ENCODE peak calls at places on chromosomes 16 and 17, in nine cellular contexts. One of them, this sample, is unnamed.

GRCh38 chr17:64728041-64728695 is 66.1 kb upstream of the SMURF2 start:
- DNase-seq in neural progenitor cell: no peak
- DNase-seq in fibroblast of lung: no peak
- DNase-seq in IMR-90: no peak
- DNase-seq in HepG2: no peak
- DNase-seq in GM23248: peak
- DNase-seq in K562: no peak
- DNase-seq in neuronal stem cell: no peak
- DNase-seq in mammary epithelial cell: no peak
- DNase-seq in this sample: no peak

GRCh38 chr17:12789976-12790805 is 893 bp downstream of the ARHGAP44 start:
- DNase-seq in neural progenitor cell: peak
- DNase-seq in fibroblast of lung: no peak
- DNase-seq in IMR-90: no peak
- DNase-seq in HepG2: no peak
- DNase-seq in GM23248: no peak
- DNase-seq in K562: peak
- DNase-seq in neuronal stem cell: peak
- DNase-seq in mammary epithelial cell: no peak
- DNase-seq in this sample: peak

GRCh38 chr17:29620271-29620670 is 2.4 kb downstream of the CORO6 start:
- DNase-seq in neural progenitor cell: no peak
- DNase-seq in fibroblast of lung: peak
- DNase-seq in IMR-90: peak
- DNase-seq in HepG2: no peak
- DNase-seq in GM23248: peak
- DNase-seq in K562: no peak
- DNase-seq in neuronal stem cell: no peak
- DNase-seq in mammary epithelial cell: peak
- DNase-seq in this sample: peak

GRCh38 chr17:9566067-9566466 is 9.6 kb downstream of the STX8 start:
- DNase-seq in neural progenitor cell: no peak
- DNase-seq in fibroblast of lung: peak
- DNase-seq in IMR-90: no peak
- DNase-seq in HepG2: no peak
- DNase-seq in GM23248: no peak
- DNase-seq in K562: no peak
- DNase-seq in neuronal stem cell: no peak
- DNase-seq in mammary epithelial cell: peak
- DNase-seq in this sample: no peak

GRCh38 chr17:39899215-39899614 is 19.2 kb downstream of the GSDMB start:
- DNase-seq in neural progenitor cell: no peak
- DNase-seq in fibroblast of lung: no peak
- DNase-seq in IMR-90: no peak
- DNase-seq in HepG2: no peak
- DNase-seq in GM23248: no peak
- DNase-seq in K562: no peak
- DNase-seq in neuronal stem cell: no peak
- DNase-seq in mammary epithelial cell: no peak
- DNase-seq in this sample: no peak

GRCh38 chr17:48254896-48255295 is 147.3 kb downstream of the SNX11 start:
- DNase-seq in neural progenitor cell: no peak
- DNase-seq in fibroblast of lung: no peak
- DNase-seq in IMR-90: no peak
- DNase-seq in HepG2: no peak
- DNase-seq in GM23248: peak
- DNase-seq in K562: peak
- DNase-seq in neuronal stem cell: no peak
- DNase-seq in mammary epithelial cell: no peak
- DNase-seq in this sample: peak

GRCh38 chr17:13736915-13737314 is 135.2 kb upstream of the HS3ST3A1 start:
- DNase-seq in neural progenitor cell: no peak
- DNase-seq in fibroblast of lung: peak
- DNase-seq in IMR-90: peak
- DNase-seq in HepG2: no peak
- DNase-seq in GM23248: peak
- DNase-seq in K562: no peak
- DNase-seq in neuronal stem cell: no peak
- DNase-seq in mammary epithelial cell: peak
- DNase-seq in this sample: no peak

GRCh38 chr16:30382398-30383015 is at the start of gene SEPTIN1:
- DNase-seq in neural progenitor cell: no peak
- DNase-seq in fibroblast of lung: no peak
- DNase-seq in IMR-90: no peak
- DNase-seq in HepG2: no peak
- DNase-seq in GM23248: no peak
- DNase-seq in K562: no peak
- DNase-seq in neuronal stem cell: no peak
- DNase-seq in mammary epithelial cell: no peak
- DNase-seq in this sample: no peak

GRCh38 chr17:73186283-73186682 is 6.6 kb upstream of the COG1 start:
- DNase-seq in neural progenitor cell: no peak
- DNase-seq in fibroblast of lung: no peak
- DNase-seq in IMR-90: no peak
- DNase-seq in HepG2: no peak
- DNase-seq in GM23248: no peak
- DNase-seq in K562: no peak
- DNase-seq in neuronal stem cell: no peak
- DNase-seq in mammary epithelial cell: no peak
- DNase-seq in this sample: no peak

GRCh38 chr16:58507195-58507962 is 7.4 kb downstream of the NDRG4 start:
- DNase-seq in neural progenitor cell: no peak
- DNase-seq in fibroblast of lung: no peak
- DNase-seq in IMR-90: no peak
- DNase-seq in HepG2: no peak
- DNase-seq in GM23248: no peak
- DNase-seq in K562: no peak
- DNase-seq in neuronal stem cell: no peak
- DNase-seq in mammary epithelial cell: no peak
- DNase-seq in this sample: peak

GRCh38 chr17:42804918-42805367 is 6.3 kb downstream of the CNTD1 start:
- DNase-seq in neural progenitor cell: no peak
- DNase-seq in fibroblast of lung: no peak
- DNase-seq in IMR-90: peak
- DNase-seq in HepG2: peak
- DNase-seq in GM23248: no peak
- DNase-seq in K562: no peak
- DNase-seq in neuronal stem cell: no peak
- DNase-seq in mammary epithelial cell: no peak
- DNase-seq in this sample: no peak

GRCh38 chr17:27247071-27247957 is 46.6 kb upstream of the WSB1 start:
- DNase-seq in neural progenitor cell: no peak
- DNase-seq in fibroblast of lung: peak
- DNase-seq in IMR-90: peak
- DNase-seq in HepG2: peak
- DNase-seq in GM23248: peak
- DNase-seq in K562: no peak
- DNase-seq in neuronal stem cell: no peak
- DNase-seq in mammary epithelial cell: peak
- DNase-seq in this sample: no peak

GRCh38 chr17:56786989-56787482 is 46.7 kb downstream of the C17orf67 start:
- DNase-seq in neural progenitor cell: no peak
- DNase-seq in fibroblast of lung: peak
- DNase-seq in IMR-90: peak
- DNase-seq in HepG2: peak
- DNase-seq in GM23248: peak
- DNase-seq in K562: no peak
- DNase-seq in neuronal stem cell: no peak
- DNase-seq in mammary epithelial cell: peak
- DNase-seq in this sample: no peak

GRCh38 chr17:41665566-41666335 is 22.9 kb upstream of the EIF1 start:
- DNase-seq in neural progenitor cell: peak
- DNase-seq in fibroblast of lung: peak
- DNase-seq in IMR-90: peak
- DNase-seq in HepG2: peak
- DNase-seq in GM23248: peak
- DNase-seq in K562: peak
- DNase-seq in neuronal stem cell: peak
- DNase-seq in mammary epithelial cell: peak
- DNase-seq in this sample: peak

GRCh38 chr16:81582655-81583441 is 138.2 kb downstream of the CMIP start:
- DNase-seq in neural progenitor cell: peak
- DNase-seq in fibroblast of lung: no peak
- DNase-seq in IMR-90: no peak
- DNase-seq in HepG2: peak
- DNase-seq in GM23248: peak
- DNase-seq in K562: no peak
- DNase-seq in neuronal stem cell: no peak
- DNase-seq in mammary epithelial cell: no peak
- DNase-seq in this sample: no peak

GRCh38 chr17:79631640-79632431 is 21.0 kb upstream of the RBFOX3 start:
- DNase-seq in neural progenitor cell: no peak
- DNase-seq in fibroblast of lung: no peak
- DNase-seq in IMR-90: no peak
- DNase-seq in HepG2: no peak
- DNase-seq in GM23248: no peak
- DNase-seq in K562: no peak
- DNase-seq in neuronal stem cell: no peak
- DNase-seq in mammary epithelial cell: no peak
- DNase-seq in this sample: no peak

GRCh38 chr17:61251939-61252865 is 147.4 kb upstream of the TBX2 start:
- DNase-seq in neural progenitor cell: no peak
- DNase-seq in fibroblast of lung: peak
- DNase-seq in IMR-90: peak
- DNase-seq in HepG2: no peak
- DNase-seq in GM23248: peak
- DNase-seq in K562: no peak
- DNase-seq in neuronal stem cell: no peak
- DNase-seq in mammary epithelial cell: no peak
- DNase-seq in this sample: no peak

DNA sequence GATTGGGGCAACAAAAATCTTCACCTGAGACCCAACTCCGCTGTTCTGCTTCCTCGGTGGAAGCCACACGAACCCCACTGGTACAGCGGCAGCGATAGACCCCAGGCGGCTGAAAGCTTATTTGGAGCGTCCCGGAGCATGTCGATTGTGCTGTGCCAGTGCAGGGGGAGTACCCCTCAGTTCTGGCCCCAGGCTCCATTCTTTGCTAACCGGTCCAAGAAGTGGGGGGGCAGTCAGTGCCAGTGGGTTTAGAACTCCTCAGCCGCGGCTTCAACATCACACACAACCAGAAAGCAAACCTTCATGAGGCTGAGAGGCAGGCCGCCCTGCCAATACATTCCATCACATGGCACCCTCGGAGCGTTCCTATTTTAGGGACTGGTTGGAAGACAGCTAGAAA is 1.7 kb upstream of the MNT start:
- DNase-seq in neural progenitor cell: peak
- DNase-seq in fibroblast of lung: no peak
- DNase-seq in IMR-90: no peak
- DNase-seq in HepG2: no peak
- DNase-seq in GM23248: no peak
- DNase-seq in K562: no peak
- DNase-seq in neuronal stem cell: no peak
- DNase-seq in mammary epithelial cell: no peak
- DNase-seq in this sample: no peak
- H2AFZ ChIP-seq in neural progenitor cell: peak
- H2AFZ ChIP-seq in fibroblast of lung: no peak
- H2AFZ ChIP-seq in IMR-90: peak
- H2AFZ ChIP-seq in HepG2: no peak
- H2AFZ ChIP-seq in GM23248: no peak
- H2AFZ ChIP-seq in K562: peak
- H2AFZ ChIP-seq in neuronal stem cell: peak
- H2AFZ ChIP-seq in mammary epithelial cell: no peak
- H2AFZ ChIP-seq in this sample: peak

DNA sequence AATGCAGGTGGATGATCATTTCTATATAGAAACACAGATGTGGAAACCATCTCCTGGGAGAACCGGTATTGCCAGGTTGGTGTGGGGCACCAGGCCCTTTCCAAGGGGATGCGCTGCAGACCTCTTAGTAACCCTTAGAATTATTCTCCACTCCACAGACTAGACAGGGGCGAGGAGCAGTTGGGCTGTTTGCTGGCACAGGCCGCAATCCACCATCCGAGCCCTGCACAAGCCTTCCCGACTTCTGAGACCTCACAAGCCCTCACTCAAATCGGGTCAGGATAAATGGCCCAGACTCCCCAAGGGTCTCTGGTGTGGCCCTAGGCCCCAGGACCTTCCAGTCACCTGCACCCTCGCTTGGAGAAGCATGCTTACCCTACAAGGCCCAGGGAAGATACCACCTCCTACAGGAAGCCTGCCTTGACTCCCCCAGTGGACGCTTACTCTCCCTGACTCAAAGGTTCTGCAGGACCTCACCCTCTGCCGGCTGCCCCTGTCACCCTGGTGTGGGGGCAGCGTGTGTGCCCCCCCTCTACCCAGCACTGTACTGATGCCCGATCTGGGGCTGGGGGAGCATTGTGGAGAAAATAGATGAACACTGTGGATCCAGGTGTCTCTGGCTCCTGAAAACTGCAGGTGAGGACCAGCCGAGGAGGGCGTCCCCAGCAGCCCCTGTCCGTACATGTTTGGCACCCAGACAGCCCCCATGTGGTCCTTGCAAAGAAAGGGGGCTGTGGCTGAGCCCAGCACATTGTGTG is 49.8 kb upstream of the ACSF3 start:
- DNase-seq in neural progenitor cell: no peak
- DNase-seq in fibroblast of lung: no peak
- DNase-seq in IMR-90: no peak
- DNase-seq in HepG2: no peak
- DNase-seq in GM23248: no peak
- DNase-seq in K562: no peak
- DNase-seq in neuronal stem cell: no peak
- DNase-seq in mammary epithelial cell: no peak
- DNase-seq in this sample: no peak
- H2AFZ ChIP-seq in neural progenitor cell: no peak
- H2AFZ ChIP-seq in fibroblast of lung: no peak
- H2AFZ ChIP-seq in IMR-90: no peak
- H2AFZ ChIP-seq in HepG2: no peak
- H2AFZ ChIP-seq in GM23248: no peak
- H2AFZ ChIP-seq in K562: no peak
- H2AFZ ChIP-seq in neuronal stem cell: no peak
- H2AFZ ChIP-seq in mammary epithelial cell: no peak
- H2AFZ ChIP-seq in this sample: no peak

GRCh38 chr17:15999141-15999973 is at the start of the genes TTC19 and ZSWIM7:
- DNase-seq in neural progenitor cell: peak
- DNase-seq in fibroblast of lung: peak
- DNase-seq in IMR-90: peak
- DNase-seq in HepG2: peak
- DNase-seq in GM23248: peak
- DNase-seq in K562: peak
- DNase-seq in neuronal stem cell: peak
- DNase-seq in mammary epithelial cell: peak
- DNase-seq in this sample: peak
- H2AFZ ChIP-seq in neural progenitor cell: peak
- H2AFZ ChIP-seq in fibroblast of lung: peak
- H2AFZ ChIP-seq in IMR-90: peak
- H2AFZ ChIP-seq in HepG2: peak
- H2AFZ ChIP-seq in GM23248: peak
- H2AFZ ChIP-seq in K562: peak
- H2AFZ ChIP-seq in neuronal stem cell: peak
- H2AFZ ChIP-seq in mammary epithelial cell: peak
- H2AFZ ChIP-seq in this sample: peak

DNA sequence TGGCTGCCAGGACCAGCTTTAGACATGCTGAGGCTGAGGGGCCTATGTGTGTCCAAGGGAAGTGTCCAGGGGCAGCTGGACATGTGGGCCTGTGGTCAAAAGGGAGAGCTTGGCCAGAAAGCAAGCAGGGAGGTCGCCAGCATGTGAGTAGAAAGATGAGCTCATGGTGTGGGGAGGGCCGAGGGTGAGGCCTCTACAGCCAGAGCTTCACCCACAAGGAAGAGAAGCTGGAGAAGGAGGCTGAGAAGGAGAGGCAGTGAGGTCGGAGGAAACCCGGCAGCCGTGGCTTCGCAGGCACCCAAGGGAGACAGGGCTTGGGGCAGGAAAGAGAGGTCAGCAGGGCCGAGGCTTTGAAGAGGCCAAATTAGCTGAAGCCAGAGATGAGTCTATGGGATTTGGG is 4.0 kb upstream of the HSD11B2 start:
- DNase-seq in neural progenitor cell: no peak
- DNase-seq in fibroblast of lung: no peak
- DNase-seq in IMR-90: no peak
- DNase-seq in HepG2: no peak
- DNase-seq in GM23248: no peak
- DNase-seq in K562: no peak
- DNase-seq in neuronal stem cell: no peak
- DNase-seq in mammary epithelial cell: no peak
- DNase-seq in this sample: no peak
- H2AFZ ChIP-seq in neural progenitor cell: no peak
- H2AFZ ChIP-seq in fibroblast of lung: no peak
- H2AFZ ChIP-seq in IMR-90: no peak
- H2AFZ ChIP-seq in HepG2: no peak
- H2AFZ ChIP-seq in GM23248: no peak
- H2AFZ ChIP-seq in K562: no peak
- H2AFZ ChIP-seq in neuronal stem cell: no peak
- H2AFZ ChIP-seq in mammary epithelial cell: no peak
- H2AFZ ChIP-seq in this sample: no peak

This sample was measured in GM23338.